ENCODE peak calls at places on chromosomes 4 and X, in four cellular contexts. I, O, Q and E are unnamed samples.
A peak's percentile ranks its signal among the peaks of the same experiment; 100 is the strongest.

GRCh38 chrX:51876441-51876840 is 17.0 kb upstream of the MAGED1 start:
- DNase-seq in I (no peak), O (no peak), Q (no peak), E (no peak)

GRCh38 chr4:3688018-3688998 is 77.9 kb upstream of the ADRA2C start:
- DNase-seq in Q (no peak), O (no peak), I (no peak), E (no peak)

GRCh38 chr4:83011779-83012630 is 1.4 kb upstream of the LIN54 start:
- DNase-seq in I (peak; percentile 29), Q (no peak), O (peak; percentile 61), E (peak; percentile 7)

GRCh38 chr4:83751336-83751949 is 215.5 kb downstream of the GPAT3 start:
- DNase-seq in Q (no peak), O (no peak), I (no peak), E (no peak)

GRCh38 chr4:76275486-76276126 is 24.1 kb downstream of the FAM47E start:
- DNase-seq in O (no peak), I (no peak), Q (no peak), E (no peak)

GRCh38 chr4:111221371-111221770 is 598.5 kb upstream of the PITX2 start:
- DNase-seq in O (no peak), Q (no peak), I (no peak), E (no peak)

GRCh38 chr4:46894841-46895240 is 14.2 kb downstream of the COX7B2 start:
- DNase-seq in I (no peak), O (no peak), Q (no peak), E (no peak)

GRCh38 chr4:71333960-71334951 is 4.6 kb upstream of the SLC4A4 start:
- DNase-seq in I (no peak), O (no peak), Q (no peak), E (no peak)

GRCh38 chr4:2330119-2331042 is 68.5 kb upstream of the MXD4 start:
- DNase-seq in Q (peak; percentile 82), I (no peak), O (no peak), E (no peak)

GRCh38 chr4:37629713-37630112 is 56.5 kb downstream of the RELL1 start:
- DNase-seq in Q (no peak), I (no peak), O (no peak), E (no peak)

GRCh38 chr4:56468097-56468422 is 643 bp downstream of the SRP72 start:
- DNase-seq in I (no peak), Q (no peak), O (no peak), E (peak; percentile 10)

GRCh38 chrX:97860206-97860605 is 976.5 kb downstream of the RPA4 start:
- DNase-seq in I (no peak), Q (no peak), O (no peak), E (no peak)

GRCh38 chr4:86934147-86934771 is 552 bp upstream of the AFF1 start:
- DNase-seq in Q (no peak), O (no peak), I (no peak), E (no peak)

GRCh38 chrX:41723821-41724220 is at the start of gene GPR82:
- DNase-seq in O (no peak), I (no peak), Q (no peak), E (no peak)

GRCh38 chr4:4625488-4625887 is 83.6 kb upstream of the STX18 start:
- DNase-seq in Q (peak; percentile 100), I (no peak), O (no peak), E (no peak)

GRCh38 chrX:41085883-41086626 is 810 bp downstream of the USP9X start:
- DNase-seq in O (peak; percentile 76), Q (no peak), I (peak; percentile 60), E (no peak)

GRCh38 chr4:2061208-2062131 is 2.3 kb downstream of the NAT8L start:
- DNase-seq in I (no peak), O (no peak), Q (no peak), E (no peak)

GRCh38 chr4:185318679-185319078 is 77.0 kb downstream of the LRP2BP start:
- DNase-seq in I (no peak), Q (no peak), O (no peak), E (no peak)

GRCh38 chrX:20623448-20623847 is 356.7 kb upstream of the RPS6KA3 start:
- DNase-seq in Q (no peak), O (no peak), I (no peak), E (no peak)

GRCh38 chrX:54891573-54891972 is 29.1 kb upstream of the TRO start:
- DNase-seq in O (no peak), Q (no peak), I (no peak), E (peak; percentile 46)

GRCh38 chr4:60201052-60201673 is 999.0 kb upstream of the ADGRL3 start:
- DNase-seq in O (peak; percentile 7), Q (peak; percentile 4), I (no peak), E (no peak)

GRCh38 chr4:74157116-74157742 is 689 bp upstream of the MTHFD2L start:
- DNase-seq in Q (no peak), O (no peak), I (no peak), E (no peak)

GRCh38 chr4:57146444-57146843 is 36.3 kb upstream of the IGFBP7 start:
- DNase-seq in Q (no peak), O (no peak), I (no peak), E (no peak)

GRCh38 chr4:73450398-73451004 is 14.5 kb downstream of the AFP start:
- DNase-seq in I (no peak), O (no peak), Q (peak; percentile 32), E (no peak)

GRCh38 chr4:5051692-5052423 is 578 bp downstream of the STK32B start:
- DNase-seq in Q (no peak), I (peak; percentile 19), O (peak; percentile 3), E (no peak)

GRCh38 chrX:41868392-41868977 is 54.9 kb downstream of the CASK start:
- DNase-seq in O (no peak), I (no peak), Q (no peak), E (no peak)

GRCh38 chrX:110293658-110294453 is 24.0 kb downstream of the AMMECR1 start:
- DNase-seq in O (no peak), I (no peak), Q (no peak), E (no peak)

DNA sequence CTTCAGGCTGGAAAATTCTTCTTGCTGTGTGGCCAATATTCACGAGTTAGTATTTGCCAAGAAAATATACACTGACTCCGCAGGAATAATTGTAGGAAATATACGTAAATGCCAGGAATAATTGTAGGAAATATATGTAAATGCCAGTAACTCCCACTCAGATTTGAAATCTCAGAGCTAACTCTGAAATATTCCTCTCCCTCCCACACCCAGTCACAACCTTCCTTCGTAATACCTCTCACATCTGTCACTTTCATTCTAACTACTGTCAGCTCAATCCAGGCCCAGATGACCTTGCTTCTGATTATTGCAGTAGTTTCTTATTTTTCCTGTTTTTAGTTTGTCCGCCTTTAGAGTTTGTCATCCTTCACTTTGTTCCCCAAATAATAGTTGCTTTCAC is 73.6 kb downstream of the WDR19 start:
- DNase-seq in Q (no peak), O (no peak), I (no peak), E (no peak)
- H3K27me3 ChIP-seq in Q (no peaks in the 10 kb centered on the region), O (no peaks in the 10 kb centered on the region), I (no peaks in the 10 kb centered on the region), E (no peaks in the 10 kb centered on the region)

GRCh38 chrX:18937173-18937572 is 46.7 kb downstream of the PHKA2 start:
- DNase-seq in I (no peak), O (no peak), Q (no peak), E (no peak)

GRCh38 chrX:18934708-18935107 is 49.2 kb downstream of the PHKA2 start:
- DNase-seq in I (no peak), O (no peak), Q (no peak), E (no peak)

GRCh38 chrX:18933611-18934010 is 50.3 kb downstream of the PHKA2 start:
- DNase-seq in O (no peak), I (no peak), Q (no peak), E (no peak)

GRCh38 chrX:18938710-18939109 is 45.2 kb downstream of the PHKA2 start:
- DNase-seq in I (no peak), O (no peak), Q (no peak), E (no peak)

DNA sequence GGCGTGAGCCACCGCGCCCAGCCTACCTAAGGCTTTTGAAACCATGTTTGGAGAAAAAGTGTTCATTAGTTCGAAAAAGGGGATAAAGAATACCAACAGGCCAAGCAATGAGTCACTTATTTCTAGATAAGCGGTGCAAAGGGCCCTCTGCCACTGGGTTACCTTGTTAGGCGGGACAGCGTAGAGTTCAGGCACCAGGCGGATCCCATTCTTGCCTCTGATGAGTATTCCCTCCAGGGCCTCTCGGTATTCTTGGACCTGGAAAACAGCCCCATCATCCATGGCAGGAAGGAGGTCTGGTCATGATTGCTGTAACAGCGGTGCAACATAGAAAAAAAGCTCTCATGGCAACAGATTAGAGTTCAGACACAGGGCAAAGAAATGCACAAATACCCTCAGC is 48.0 kb downstream of the PHKA2 start:
- DNase-seq in Q (no peak), O (no peak), I (no peak), E (no peak)
- H3K27me3 ChIP-seq in Q (no peaks in the 10 kb centered on the region), O (no peaks in the 10 kb centered on the region), I (no peaks in the 10 kb centered on the region), E (no peaks in the 10 kb centered on the region)

DNA sequence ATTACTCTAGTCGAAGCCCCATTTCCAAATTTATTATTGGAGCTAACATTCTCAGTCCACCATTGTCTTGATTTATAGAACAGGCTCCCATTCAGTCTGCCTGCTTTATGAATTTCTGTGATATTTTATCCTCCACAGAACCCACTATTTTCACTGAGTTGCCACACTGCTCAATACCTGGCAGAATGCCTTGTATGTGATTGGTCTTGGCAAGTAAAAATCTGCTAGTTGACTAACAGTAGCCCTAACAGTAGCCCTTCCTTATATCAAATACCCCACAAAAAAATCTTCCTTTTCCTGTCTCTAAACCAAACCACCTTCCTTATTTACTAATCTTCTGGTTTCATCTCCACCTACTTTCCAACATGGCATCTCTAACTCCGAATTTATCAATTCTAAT is 82.6 kb downstream of the CHM start:
- DNase-seq in I (no peak), O (no peak), Q (no peak), E (no peak)
- H3K27me3 ChIP-seq in I (no peaks in the 10 kb centered on the region), O (no peaks in the 10 kb centered on the region), Q (no peaks in the 10 kb centered on the region), E (no peaks in the 10 kb centered on the region)

GRCh38 chrX:23331701-23332100 is 2.9 kb upstream of the PTCHD1 start:
- DNase-seq in Q (no peak), O (no peak), I (no peak), E (no peak)

GRCh38 chrX:23334536-23334870 is at the start of gene PTCHD1:
- DNase-seq in I (no peak), O (no peak), Q (no peak), E (no peak)

GRCh38 chrX:23333842-23334535 is 660 bp upstream of the PTCHD1 start:
- DNase-seq in Q (no peak), I (no peak), O (peak; percentile 3), E (no peak)

GRCh38 chrX:23332101-23332887 is 2.4 kb upstream of the PTCHD1 start:
- DNase-seq in O (no peak), Q (no peak), I (no peak), E (no peak)

DNA sequence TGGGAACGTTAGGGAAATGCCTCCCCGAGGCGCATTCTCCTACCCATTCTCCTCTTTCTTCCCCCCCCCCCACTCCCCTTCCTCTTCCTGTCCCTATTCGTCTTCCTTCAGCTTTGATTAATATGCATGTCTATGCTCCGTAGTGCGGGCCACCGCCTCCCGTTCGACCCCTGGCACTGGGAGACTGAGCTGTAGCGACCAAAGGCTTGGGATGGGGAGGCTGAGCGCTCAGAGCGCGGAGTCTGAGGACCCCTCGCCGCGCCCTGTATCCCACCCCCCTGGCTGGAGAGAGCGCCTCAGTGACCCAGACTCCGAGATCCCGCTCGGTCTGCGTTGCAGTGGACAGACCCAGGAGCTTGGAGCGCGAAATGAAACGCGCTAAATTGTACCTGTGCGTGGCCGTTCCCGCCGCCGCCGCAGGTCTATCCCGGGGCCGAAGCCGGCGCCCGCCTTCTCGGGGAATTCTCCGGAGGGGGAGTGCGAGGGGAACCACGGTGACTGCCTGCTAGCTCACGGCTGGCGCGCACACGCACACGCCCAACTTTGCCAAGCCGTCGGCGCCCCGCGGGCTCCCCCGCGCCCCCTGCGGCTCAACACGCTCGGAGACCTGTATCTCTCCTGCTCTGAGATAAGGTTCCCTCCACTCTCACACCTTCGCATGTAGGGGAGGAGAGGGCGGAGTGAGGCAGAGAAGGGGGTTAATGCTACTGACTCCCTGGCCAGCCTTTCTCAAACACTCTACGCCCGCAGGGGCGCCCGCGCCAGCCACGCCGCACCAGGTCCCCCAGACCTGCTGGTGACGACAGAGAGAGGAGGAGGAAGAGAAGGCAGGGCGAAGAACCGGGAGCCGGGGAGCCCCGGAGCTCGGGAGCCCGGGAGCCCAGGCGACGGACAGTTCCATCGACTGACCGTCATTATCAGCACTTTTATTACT is 1.5 kb upstream of the PTCHD1 start:
- DNase-seq in O (peak; percentile 7), I (no peak), Q (no peak), E (no peak)
- H3K27me3 ChIP-seq in O (no peaks in the 10 kb centered on the region), I (no peaks in the 10 kb centered on the region), Q (peaks cover 13% of the 10 kb centered on the region), E (no peaks in the 10 kb centered on the region)